ENCODE peak calls at places on chromosomes 3 and 15, in six cellular contexts. One of them, this sample, is unnamed.

GRCh38 chr15:42723068-42723467 is 13.9 kb downstream of the CDAN1 start:
- DNase-seq in HFFc6: no peak
- DNase-seq in CD8-positive, alpha-beta T cell: no peak
- DNase-seq in upper lobe of right lung: no peak
- DNase-seq in BJ: no peak
- DNase-seq in CD4-positive, alpha-beta T cell: no peak
- DNase-seq in this sample: no peak

GRCh38 chr15:85155857-85156256 is 174.2 kb downstream of the PDE8A start:
- DNase-seq in HFFc6: no peak
- DNase-seq in CD8-positive, alpha-beta T cell: no peak
- DNase-seq in upper lobe of right lung: no peak
- DNase-seq in BJ: no peak
- DNase-seq in CD4-positive, alpha-beta T cell: no peak
- DNase-seq in this sample: no peak

GRCh38 chr3:105812194-105812586 is 56.6 kb downstream of the CBLB start:
- DNase-seq in HFFc6: peak
- DNase-seq in CD8-positive, alpha-beta T cell: no peak
- DNase-seq in upper lobe of right lung: no peak
- DNase-seq in BJ: peak
- DNase-seq in CD4-positive, alpha-beta T cell: no peak
- DNase-seq in this sample: no peak

GRCh38 chr15:85763157-85763556 is 31.6 kb downstream of the KLHL25 start:
- DNase-seq in HFFc6: no peak
- DNase-seq in CD8-positive, alpha-beta T cell: no peak
- DNase-seq in upper lobe of right lung: no peak
- DNase-seq in BJ: no peak
- DNase-seq in CD4-positive, alpha-beta T cell: no peak
- DNase-seq in this sample: no peak

GRCh38 chr3:184448321-184449160 is 68.7 kb downstream of the CHRD start:
- DNase-seq in HFFc6: peak
- DNase-seq in CD8-positive, alpha-beta T cell: no peak
- DNase-seq in upper lobe of right lung: no peak
- DNase-seq in BJ: no peak
- DNase-seq in CD4-positive, alpha-beta T cell: no peak
- DNase-seq in this sample: peak

GRCh38 chr15:63243776-63244175 is 33.6 kb upstream of the APH1B start:
- DNase-seq in HFFc6: no peak
- DNase-seq in CD8-positive, alpha-beta T cell: no peak
- DNase-seq in upper lobe of right lung: no peak
- DNase-seq in BJ: no peak
- DNase-seq in CD4-positive, alpha-beta T cell: no peak
- DNase-seq in this sample: no peak

GRCh38 chr15:50945725-50946124 is 37.2 kb downstream of the AP4E1 start:
- DNase-seq in HFFc6: no peak
- DNase-seq in CD8-positive, alpha-beta T cell: no peak
- DNase-seq in upper lobe of right lung: no peak
- DNase-seq in BJ: no peak
- DNase-seq in CD4-positive, alpha-beta T cell: no peak
- DNase-seq in this sample: no peak

GRCh38 chr15:84582583-84583157 is 18.1 kb upstream of the ZSCAN2 start:
- DNase-seq in HFFc6: no peak
- DNase-seq in CD8-positive, alpha-beta T cell: no peak
- DNase-seq in upper lobe of right lung: no peak
- DNase-seq in BJ: no peak
- DNase-seq in CD4-positive, alpha-beta T cell: no peak
- DNase-seq in this sample: no peak

GRCh38 chr3:49636883-49637609 is 37.1 kb upstream of the APEH start:
- DNase-seq in HFFc6: no peak
- DNase-seq in CD8-positive, alpha-beta T cell: no peak
- DNase-seq in upper lobe of right lung: no peak
- DNase-seq in BJ: no peak
- DNase-seq in CD4-positive, alpha-beta T cell: no peak
- DNase-seq in this sample: no peak

GRCh38 chr15:65058394-65059368 is 9.1 kb downstream of the RASL12 start:
- DNase-seq in HFFc6: no peak
- DNase-seq in CD8-positive, alpha-beta T cell: no peak
- DNase-seq in upper lobe of right lung: no peak
- DNase-seq in BJ: no peak
- DNase-seq in CD4-positive, alpha-beta T cell: no peak
- DNase-seq in this sample: no peak

GRCh38 chr15:39969871-39970270 is 36.0 kb downstream of the EIF2AK4 start:
- DNase-seq in HFFc6: peak
- DNase-seq in CD8-positive, alpha-beta T cell: no peak
- DNase-seq in upper lobe of right lung: peak
- DNase-seq in BJ: no peak
- DNase-seq in CD4-positive, alpha-beta T cell: no peak
- DNase-seq in this sample: no peak

GRCh38 chr15:95210436-95210981 is 979.1 kb downstream of the MCTP2 start:
- DNase-seq in HFFc6: no peak
- DNase-seq in CD8-positive, alpha-beta T cell: no peak
- DNase-seq in upper lobe of right lung: no peak
- DNase-seq in BJ: no peak
- DNase-seq in CD4-positive, alpha-beta T cell: no peak
- DNase-seq in this sample: no peak

GRCh38 chr3:18841422-18842343 is 306.6 kb upstream of the KCNH8 start:
- DNase-seq in HFFc6: no peak
- DNase-seq in CD8-positive, alpha-beta T cell: no peak
- DNase-seq in upper lobe of right lung: no peak
- DNase-seq in BJ: no peak
- DNase-seq in CD4-positive, alpha-beta T cell: no peak
- DNase-seq in this sample: no peak

GRCh38 chr3:125150525-125151436 is 61.8 kb downstream of the SLC12A8 start:
- DNase-seq in HFFc6: peak
- DNase-seq in CD8-positive, alpha-beta T cell: peak
- DNase-seq in upper lobe of right lung: no peak
- DNase-seq in BJ: no peak
- DNase-seq in CD4-positive, alpha-beta T cell: peak
- DNase-seq in this sample: no peak

GRCh38 chr3:133487920-133488540 is 85.5 kb upstream of the CDV3 start:
- DNase-seq in HFFc6: no peak
- DNase-seq in CD8-positive, alpha-beta T cell: peak
- DNase-seq in upper lobe of right lung: no peak
- DNase-seq in BJ: no peak
- DNase-seq in CD4-positive, alpha-beta T cell: peak
- DNase-seq in this sample: no peak

GRCh38 chr15:41631880-41632279 is 28.3 kb upstream of the MGA start:
- DNase-seq in HFFc6: no peak
- DNase-seq in CD8-positive, alpha-beta T cell: no peak
- DNase-seq in upper lobe of right lung: no peak
- DNase-seq in BJ: no peak
- DNase-seq in CD4-positive, alpha-beta T cell: no peak
- DNase-seq in this sample: no peak

GRCh38 chr15:51621917-51622268 is 678 bp downstream of the DMXL2 start:
- DNase-seq in HFFc6: peak
- DNase-seq in CD8-positive, alpha-beta T cell: peak
- DNase-seq in upper lobe of right lung: no peak
- DNase-seq in BJ: no peak
- DNase-seq in CD4-positive, alpha-beta T cell: no peak
- DNase-seq in this sample: no peak

GRCh38 chr3:48414376-48415250 is 15.3 kb downstream of the PLXNB1 start:
- DNase-seq in HFFc6: no peak
- DNase-seq in CD8-positive, alpha-beta T cell: no peak
- DNase-seq in upper lobe of right lung: peak
- DNase-seq in BJ: no peak
- DNase-seq in CD4-positive, alpha-beta T cell: no peak
- DNase-seq in this sample: no peak

GRCh38 chr15:57183041-57183440 is 193.3 kb upstream of the CGNL1 start:
- DNase-seq in HFFc6: peak
- DNase-seq in CD8-positive, alpha-beta T cell: no peak
- DNase-seq in upper lobe of right lung: no peak
- DNase-seq in BJ: no peak
- DNase-seq in CD4-positive, alpha-beta T cell: no peak
- DNase-seq in this sample: no peak

GRCh38 chr15:90097475-90097874 is 4.8 kb downstream of the IDH2 start:
- DNase-seq in HFFc6: no peak
- DNase-seq in CD8-positive, alpha-beta T cell: peak
- DNase-seq in upper lobe of right lung: no peak
- DNase-seq in BJ: no peak
- DNase-seq in CD4-positive, alpha-beta T cell: peak
- DNase-seq in this sample: no peak

GRCh38 chr3:31918179-31919165 is 62.6 kb downstream of the OSBPL10 start:
- DNase-seq in HFFc6: no peak
- DNase-seq in CD8-positive, alpha-beta T cell: no peak
- DNase-seq in upper lobe of right lung: no peak
- DNase-seq in BJ: no peak
- DNase-seq in CD4-positive, alpha-beta T cell: no peak
- DNase-seq in this sample: no peak

DNA sequence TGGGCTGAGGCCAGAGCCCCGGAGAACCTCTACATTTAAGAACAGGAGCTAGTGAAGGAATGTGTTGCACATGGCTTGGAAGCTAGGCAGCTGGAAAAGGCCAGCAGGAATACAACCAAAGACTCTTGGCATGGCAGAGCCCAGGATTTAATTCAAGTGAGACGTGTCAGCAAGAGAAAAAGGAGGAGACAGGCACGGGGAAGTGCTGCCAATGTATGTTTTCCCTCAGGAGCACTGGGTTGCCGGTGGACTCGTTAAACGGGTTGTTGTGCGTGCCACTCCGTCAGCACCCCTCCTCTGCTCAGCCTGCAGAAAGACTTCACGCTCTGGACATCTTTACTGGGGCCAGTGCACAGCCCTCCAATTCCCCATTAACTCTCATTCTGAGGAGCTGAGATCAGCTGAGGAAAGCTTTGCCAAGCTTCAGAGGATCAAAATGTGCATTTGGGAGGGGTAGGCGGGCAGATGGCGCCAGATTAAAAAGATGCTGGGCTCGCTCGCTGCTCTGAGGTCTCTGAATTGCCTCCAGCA is 103.7 kb downstream of the PDZRN3 start:
- DNase-seq in HFFc6: no peak
- DNase-seq in CD8-positive, alpha-beta T cell: no peak
- DNase-seq in upper lobe of right lung: no peak
- DNase-seq in BJ: no peak
- DNase-seq in CD4-positive, alpha-beta T cell: no peak
- DNase-seq in this sample: no peak
- TF ChIP-seq CTCF in HFFc6: no peak
- TF ChIP-seq CTCF in CD8-positive, alpha-beta T cell: no peak
- TF ChIP-seq CTCF in upper lobe of right lung: no peak
- TF ChIP-seq CTCF in BJ: peak
- TF ChIP-seq CTCF in CD4-positive, alpha-beta T cell: no peak
- TF ChIP-seq CTCF in this sample: no peak

DNA sequence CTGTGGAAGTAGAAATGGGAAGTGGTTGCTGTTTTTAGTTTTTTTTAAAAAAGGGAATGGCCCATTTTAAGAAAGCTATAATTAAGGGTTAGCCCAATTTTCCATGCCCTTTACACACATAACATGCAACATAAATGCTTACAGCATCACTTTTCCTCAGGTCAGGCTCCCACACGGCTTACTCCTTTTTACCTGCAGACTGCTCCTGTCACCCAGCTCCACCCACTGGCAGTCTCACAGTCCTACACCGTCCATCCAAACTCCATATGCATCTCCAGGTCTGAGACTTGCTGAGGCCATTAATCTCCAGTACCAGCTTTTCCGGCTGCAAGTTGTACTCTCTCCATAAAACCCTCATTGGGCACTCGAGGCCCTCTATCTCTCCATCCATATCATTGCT is 19.7 kb downstream of the MORC1 start:
- DNase-seq in HFFc6: no peak
- DNase-seq in CD8-positive, alpha-beta T cell: no peak
- DNase-seq in upper lobe of right lung: no peak
- DNase-seq in BJ: no peak
- DNase-seq in CD4-positive, alpha-beta T cell: no peak
- DNase-seq in this sample: no peak
- TF ChIP-seq CTCF in HFFc6: no peak
- TF ChIP-seq CTCF in CD8-positive, alpha-beta T cell: no peak
- TF ChIP-seq CTCF in upper lobe of right lung: no peak
- TF ChIP-seq CTCF in BJ: no peak
- TF ChIP-seq CTCF in CD4-positive, alpha-beta T cell: no peak
- TF ChIP-seq CTCF in this sample: no peak

DNA sequence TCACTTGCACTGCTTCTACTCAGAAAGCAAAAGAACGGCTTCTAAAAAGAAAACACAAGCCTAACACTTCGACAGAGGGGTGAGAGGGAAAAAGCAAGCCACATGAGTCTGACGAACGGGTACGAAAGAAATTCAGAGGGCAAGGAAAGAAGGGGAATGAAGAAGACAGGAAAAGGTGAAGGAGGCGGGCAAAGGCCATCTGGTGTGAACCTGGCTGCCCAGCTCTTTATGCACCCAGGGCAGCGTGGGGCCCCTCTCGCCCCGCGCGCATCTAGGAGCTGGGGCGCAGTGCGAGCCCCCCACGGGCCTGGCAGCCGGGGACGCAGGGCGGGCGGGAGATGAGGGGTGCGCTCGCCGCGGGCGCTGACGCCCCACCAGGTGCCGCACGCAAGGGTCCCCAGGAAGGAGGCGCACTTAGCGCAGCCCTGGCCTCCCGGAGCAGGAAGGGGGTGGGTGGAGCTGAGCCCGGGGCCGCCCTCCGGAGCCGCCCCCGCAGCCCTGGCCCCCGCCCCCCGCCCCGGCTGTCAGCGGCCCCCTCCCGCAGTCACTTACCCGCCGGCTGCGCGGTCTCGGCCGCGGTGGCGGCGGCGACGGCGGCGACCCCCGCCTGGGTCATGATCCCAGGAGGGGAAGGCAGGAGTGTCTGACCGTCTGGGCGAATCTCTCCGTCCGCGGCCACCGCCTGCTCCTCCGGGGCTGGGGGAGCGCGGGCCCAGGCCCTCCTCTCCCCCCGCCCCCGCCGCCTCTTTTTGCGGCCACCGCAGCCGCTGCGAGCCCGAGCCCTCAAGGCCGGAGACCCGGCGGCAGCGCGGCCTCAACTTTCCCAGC is at the start of gene USF3:
- DNase-seq in HFFc6: no peak
- DNase-seq in CD8-positive, alpha-beta T cell: peak
- DNase-seq in upper lobe of right lung: peak
- DNase-seq in BJ: no peak
- DNase-seq in CD4-positive, alpha-beta T cell: peak
- DNase-seq in this sample: no peak
- TF ChIP-seq CTCF in HFFc6: no peak
- TF ChIP-seq CTCF in CD8-positive, alpha-beta T cell: no peak
- TF ChIP-seq CTCF in upper lobe of right lung: no peak
- TF ChIP-seq CTCF in BJ: no peak
- TF ChIP-seq CTCF in CD4-positive, alpha-beta T cell: no peak
- TF ChIP-seq CTCF in this sample: peak

GRCh38 chr3:15015456-15015855 is 49.7 kb downstream of the MRPS25 start:
- DNase-seq in HFFc6: no peak
- DNase-seq in CD8-positive, alpha-beta T cell: no peak
- DNase-seq in upper lobe of right lung: no peak
- DNase-seq in BJ: no peak
- DNase-seq in CD4-positive, alpha-beta T cell: no peak
- DNase-seq in this sample: no peak

GRCh38 chr3:15014606-15015328 is 50.3 kb downstream of the MRPS25 start:
- DNase-seq in HFFc6: no peak
- DNase-seq in CD8-positive, alpha-beta T cell: no peak
- DNase-seq in upper lobe of right lung: no peak
- DNase-seq in BJ: no peak
- DNase-seq in CD4-positive, alpha-beta T cell: no peak
- DNase-seq in this sample: no peak

GRCh38 chr3:15017191-15017590 is 47.9 kb downstream of the MRPS25 start:
- DNase-seq in HFFc6: no peak
- DNase-seq in CD8-positive, alpha-beta T cell: no peak
- DNase-seq in upper lobe of right lung: no peak
- DNase-seq in BJ: no peak
- DNase-seq in CD4-positive, alpha-beta T cell: no peak
- DNase-seq in this sample: no peak
- TF ChIP-seq CTCF in HFFc6: no peak
- TF ChIP-seq CTCF in CD8-positive, alpha-beta T cell: no peak
- TF ChIP-seq CTCF in upper lobe of right lung: no peak
- TF ChIP-seq CTCF in BJ: no peak
- TF ChIP-seq CTCF in CD4-positive, alpha-beta T cell: no peak
- TF ChIP-seq CTCF in this sample: no peak

GRCh38 chr15:74787251-74788041 is 5.6 kb downstream of the CSK start:
- DNase-seq in HFFc6: no peak
- DNase-seq in CD8-positive, alpha-beta T cell: peak
- DNase-seq in upper lobe of right lung: peak
- DNase-seq in BJ: no peak
- DNase-seq in CD4-positive, alpha-beta T cell: peak
- DNase-seq in this sample: no peak
- TF ChIP-seq CTCF in HFFc6: peak
- TF ChIP-seq CTCF in CD8-positive, alpha-beta T cell: peak
- TF ChIP-seq CTCF in upper lobe of right lung: peak
- TF ChIP-seq CTCF in BJ: peak
- TF ChIP-seq CTCF in CD4-positive, alpha-beta T cell: peak
- TF ChIP-seq CTCF in this sample: peak